ENCODE peak calls at places on chromosomes 13 and 19, in nine cellular contexts. V is H9, T is DND-41, S is neural progenitor cell, N is Karpas-422, R is PC-9, Y is OCI-LY7, D is IMR-90, A is K562. M is an unnamed sample.
A peak's percentile ranks its signal among the peaks of the same experiment; 100 is the strongest.

GRCh38 chr19:20858218-20858617 is 64.8 kb upstream of the ZNF85 start:
- DNase-seq in V (peak; percentile 41), T (no peak), S (peak; percentile 4), N (no peak), R (no peak), Y (no peak), D (no peak), A (no peak), M (no peak)

GRCh38 chr13:111853766-111854165 is 213.2 kb upstream of the SOX1 start:
- DNase-seq in V (no peak), T (no peak), S (no peak), N (no peak), R (no peak), Y (no peak), D (no peak), A (no peak), M (no peak)

GRCh38 chr13:46184277-46184699 is 2.3 kb upstream of the LCP1 start:
- DNase-seq in V (peak; percentile 66), T (peak; percentile 81), S (peak; percentile 66), N (peak; percentile 92), R (no peak), Y (peak; percentile 87), D (no peak), A (peak; percentile 50), M (no peak)

GRCh38 chr19:1810439-1811160 is 1.5 kb downstream of the ATP8B3 start:
- DNase-seq in V (peak; percentile 26), T (no peak), S (no peak), N (no peak), R (no peak), Y (no peak), D (no peak), A (no peak), M (no peak)

GRCh38 chr19:30360378-30361106 is 11.6 kb upstream of the ZNF536 start:
- DNase-seq in V (no peak), T (no peak), S (peak; percentile 62), N (no peak), R (no peak), Y (no peak), D (no peak), A (no peak), M (no peak)

GRCh38 chr13:36885901-36886300 is 34.1 kb downstream of the SMAD9 start:
- DNase-seq in V (no peak), T (no peak), S (no peak), N (no peak), R (no peak), Y (no peak), D (no peak), A (no peak), M (no peak)

GRCh38 chr19:52945652-52946321 is 16.9 kb downstream of the ZNF816 start:
- DNase-seq in V (peak; percentile 73), T (no peak), S (no peak), N (no peak), R (no peak), Y (no peak), D (no peak), A (no peak), M (no peak)

GRCh38 chr19:14375055-14375581 is 6.1 kb upstream of the ADGRE5 start:
- DNase-seq in V (no peak), T (peak; percentile 66), S (no peak), N (peak; percentile 63), R (no peak), Y (peak; percentile 65), D (no peak), A (peak; percentile 6), M (no peak)

GRCh38 chr13:19634129-19634740 is 776 bp downstream of the MPHOSPH8 start:
- DNase-seq in V (no peak), T (peak; percentile 35), S (peak; percentile 19), N (peak; percentile 57), R (peak; percentile 12), Y (peak; percentile 23), D (peak; percentile 57), A (no peak), M (peak; percentile 55)

GRCh38 chr19:13844130-13844631 is 32.8 kb upstream of the NANOS3 start:
- DNase-seq in V (no peak), T (no peak), S (no peak), N (no peak), R (peak; percentile 86), Y (no peak), D (no peak), A (no peak), M (no peak)

GRCh38 chr19:14520543-14520942 is 2.3 kb upstream of the DNAJB1 start:
- DNase-seq in V (no peak), T (no peak), S (no peak), N (no peak), R (no peak), Y (no peak), D (no peak), A (no peak), M (no peak)

GRCh38 chr19:36838784-36839324 is 667 bp upstream of the ZNF790 start:
- DNase-seq in V (no peak), T (no peak), S (no peak), N (no peak), R (no peak), Y (no peak), D (peak; percentile 8), A (no peak), M (peak; percentile 34)

GRCh38 chr13:59914556-59914955 is 249.2 kb downstream of the DIAPH3 start:
- DNase-seq in V (no peak), T (no peak), S (no peak), N (no peak), R (no peak), Y (no peak), D (peak; percentile 68), A (no peak), M (no peak)

DNA sequence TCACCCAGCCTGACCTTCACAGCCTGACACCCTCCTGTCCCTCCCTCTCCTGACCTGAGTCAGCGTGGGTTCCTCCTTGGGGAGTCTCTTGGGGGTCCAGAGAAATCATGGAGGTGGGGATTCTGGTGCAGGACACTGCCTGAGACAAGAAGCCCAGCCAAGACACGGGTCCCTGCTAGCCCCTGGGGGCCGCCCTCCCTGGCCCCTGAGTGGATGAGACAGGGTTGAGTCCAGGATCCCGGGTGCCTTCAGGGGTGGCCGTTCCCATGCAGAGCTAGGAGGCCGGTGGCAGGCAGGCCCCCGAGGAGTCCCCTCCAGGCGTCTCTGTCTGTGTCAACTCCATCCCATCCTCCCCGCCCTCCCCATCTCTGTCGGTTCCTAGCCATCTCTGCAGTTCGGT is 1.6 kb downstream of the MAP2K7 start:
- DNase-seq in V (no peak), T (no peak), S (no peak), N (no peak), R (no peak), Y (no peak), D (no peak), A (no peak), M (no peak)
- H4K20me1 ChIP-seq in V (no peaks in the 10 kb centered on the region), T (peaks cover 55% of the 10 kb centered on the region), S (peaks cover 53% of the 10 kb centered on the region), N (no peaks in the 10 kb centered on the region), R (peaks cover 46% of the 10 kb centered on the region), Y (peaks cover 9% of the 10 kb centered on the region), D (peaks cover 50% of the 10 kb centered on the region), A (no peaks in the 10 kb centered on the region), M (no peaks in the 10 kb centered on the region)

DNA sequence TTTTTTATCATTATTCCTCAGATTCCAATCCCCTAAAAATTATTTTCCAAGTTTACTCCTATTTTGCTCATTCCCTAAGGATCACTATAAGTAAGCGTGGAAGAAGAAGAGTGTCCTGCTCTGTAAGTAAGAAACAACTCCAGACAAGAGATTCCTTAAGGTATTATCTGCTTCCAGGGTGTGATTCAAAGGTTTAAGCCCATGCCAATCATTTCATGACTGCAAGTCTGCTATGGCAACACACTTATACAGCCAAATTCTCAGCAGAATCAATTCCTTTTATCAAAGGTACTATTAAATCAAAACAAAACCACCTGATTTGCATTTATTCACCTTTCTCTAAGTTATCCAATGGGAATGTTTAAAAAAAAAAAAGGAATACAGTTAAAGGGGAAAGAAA is 43.7 kb downstream of the FOXO1 start:
- DNase-seq in V (no peak), T (no peak), S (peak; percentile 59), N (no peak), R (no peak), Y (no peak), D (no peak), A (no peak), M (no peak)
- H4K20me1 ChIP-seq in V (no peaks in the 10 kb centered on the region), T (no peaks in the 10 kb centered on the region), S (no peaks in the 10 kb centered on the region), N (peaks cover 39% of the 10 kb centered on the region), R (no peaks in the 10 kb centered on the region), Y (peaks cover 27% of the 10 kb centered on the region), D (no peaks in the 10 kb centered on the region), A (peaks cover 5% of the 10 kb centered on the region), M (no peaks in the 10 kb centered on the region)

DNA sequence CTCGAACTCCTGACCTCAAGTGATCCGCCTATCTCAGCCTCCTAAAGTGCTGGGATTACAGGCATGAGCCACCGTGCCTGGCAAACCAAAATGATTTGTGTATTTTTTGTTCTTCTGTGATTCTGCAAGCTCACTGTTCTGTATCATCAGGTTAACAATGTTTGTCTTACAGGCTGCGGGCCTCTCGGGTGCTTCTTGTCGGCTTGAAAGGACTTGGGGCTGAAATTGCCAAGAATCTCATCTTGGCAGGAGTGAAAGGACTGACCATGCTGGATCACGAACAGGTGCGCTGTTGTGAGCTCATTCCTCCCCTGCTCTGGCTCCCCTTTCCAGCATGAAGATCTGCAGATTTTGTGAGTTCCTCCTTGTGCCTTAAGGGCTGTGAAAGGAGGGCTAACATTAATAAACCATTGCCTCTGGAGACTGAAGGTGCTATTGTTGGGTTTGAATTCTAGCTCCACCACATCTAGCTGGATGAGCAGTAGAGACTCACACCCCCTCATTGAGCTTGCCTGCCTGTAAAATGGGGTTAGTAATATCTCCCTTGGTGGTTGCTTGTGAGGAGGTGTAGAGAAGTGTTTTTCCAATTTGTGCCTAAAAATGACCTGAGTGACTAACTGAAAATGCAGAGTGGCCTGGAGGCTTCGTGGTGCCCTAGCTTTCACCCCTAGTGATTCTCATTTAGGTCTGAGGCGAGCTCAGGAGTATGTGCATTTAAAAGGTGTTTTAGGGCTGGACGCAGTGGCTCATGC is 12.9 kb downstream of the SAE1 start:
- DNase-seq in V (no peak), T (no peak), S (no peak), N (no peak), R (no peak), Y (no peak), D (no peak), A (no peak), M (no peak)
- H4K20me1 ChIP-seq in V (peaks cover 2% of the 10 kb centered on the region), T (peaks cover 61% of the 10 kb centered on the region), S (peaks cover 90% of the 10 kb centered on the region), N (peaks cover 21% of the 10 kb centered on the region), R (peaks cover 37% of the 10 kb centered on the region), Y (peaks cover 5% of the 10 kb centered on the region), D (peaks cover 51% of the 10 kb centered on the region), A (peaks cover 7% of the 10 kb centered on the region), M (no peaks in the 10 kb centered on the region)

GRCh38 chr13:32639502-32640105 is 53.4 kb downstream of the PDS5B start:
- DNase-seq in V (no peak), T (peak; percentile 61), S (peak; percentile 59), N (peak; percentile 85), R (peak; percentile 8), Y (peak; percentile 70), D (peak; percentile 77), A (peak; percentile 13), M (peak; percentile 84)

GRCh38 chr13:32642316-32642715 is 56.1 kb downstream of the PDS5B start:
- DNase-seq in V (no peak), T (no peak), S (no peak), N (no peak), R (no peak), Y (no peak), D (no peak), A (no peak), M (no peak)

GRCh38 chr13:32642858-32643257 is 56.6 kb downstream of the PDS5B start:
- DNase-seq in V (no peak), T (no peak), S (no peak), N (no peak), R (no peak), Y (no peak), D (no peak), A (no peak), M (no peak)

GRCh38 chr13:32636711-32637110 is 50.5 kb downstream of the PDS5B start:
- DNase-seq in V (no peak), T (no peak), S (peak; percentile 59), N (no peak), R (no peak), Y (no peak), D (no peak), A (no peak), M (no peak)

GRCh38 chr13:32638739-32639138 is 52.5 kb downstream of the PDS5B start:
- DNase-seq in V (no peak), T (no peak), S (no peak), N (no peak), R (no peak), Y (no peak), D (no peak), A (no peak), M (no peak)
- H4K20me1 ChIP-seq in V (no peaks in the 10 kb centered on the region), T (peaks cover 64% of the 10 kb centered on the region), S (peaks cover 67% of the 10 kb centered on the region), N (peaks cover 20% of the 10 kb centered on the region), R (peaks cover 22% of the 10 kb centered on the region), Y (peaks cover 51% of the 10 kb centered on the region), D (peaks cover 8% of the 10 kb centered on the region), A (peaks cover 8% of the 10 kb centered on the region), M (no peaks in the 10 kb centered on the region)